ENCODE peak calls at places on chromosome 11, in nine cellular contexts. I, F, G, W, N, V, K, S and U are unnamed samples. For H3K4me1 and H3K9me3, the result is how much of the 10 kb centered on the place peaks cover.

GRCh38 chr11:44565746-44566558 is 489 bp downstream of the CD82 start:
- DNase-seq in I (no peak), F (no peak), G (no peak), W (no peak), N (no peak), V (no peak), K (peak), S (no peak), U (peak)

GRCh38 chr11:76657139-76657823 is 13.3 kb downstream of the LRRC32 start:
- DNase-seq in I (no peak), F (no peak), G (no peak), W (peak), N (no peak), V (no peak), K (no peak), S (peak), U (no peak)

GRCh38 chr11:131999084-131999483 is 628.7 kb downstream of the NTM start:
- DNase-seq in I (no peak), F (no peak), G (peak), W (no peak), N (no peak), V (no peak), K (no peak), S (no peak), U (no peak)

GRCh38 chr11:45925550-45925949 is 3.1 kb downstream of the LARGE2 start:
- DNase-seq in I (no peak), F (no peak), G (no peak), W (peak), N (no peak), V (no peak), K (no peak), S (no peak), U (no peak)

GRCh38 chr11:74989269-74989655 is 529 bp downstream of the NEU3 start:
- DNase-seq in I (no peak), F (peak), G (peak), W (no peak), N (no peak), V (peak), K (no peak), S (no peak), U (peak)

GRCh38 chr11:102568851-102569250 is 38.3 kb upstream of the MMP7 start:
- DNase-seq in I (no peak), F (no peak), G (no peak), W (no peak), N (no peak), V (no peak), K (no peak), S (no peak), U (no peak)

GRCh38 chr11:75921808-75922207 is 106.8 kb downstream of the UVRAG start:
- DNase-seq in I (no peak), F (no peak), G (no peak), W (no peak), N (no peak), V (no peak), K (no peak), S (no peak), U (no peak)

GRCh38 chr11:59463176-59463575 is 6.4 kb downstream of the OR4D6 start:
- DNase-seq in I (peak), F (peak), G (no peak), W (no peak), N (no peak), V (no peak), K (peak), S (no peak), U (no peak)

GRCh38 chr11:61019818-61020405 is 48.4 kb downstream of the CD6 start:
- DNase-seq in I (no peak), F (no peak), G (no peak), W (no peak), N (no peak), V (no peak), K (no peak), S (no peak), U (no peak)

GRCh38 chr11:59011672-59012071 is 72.4 kb downstream of the GLYATL1 start:
- DNase-seq in I (no peak), F (no peak), G (no peak), W (no peak), N (no peak), V (no peak), K (no peak), S (no peak), U (no peak)

GRCh38 chr11:6618117-6619020 is 853 bp downstream of the TPP1 start:
- DNase-seq in I (peak), F (peak), G (peak), W (peak), N (no peak), V (peak), K (peak), S (peak), U (peak)

GRCh38 chr11:64846998-64847666 is 2.7 kb upstream of the CDC42BPG start:
- DNase-seq in I (peak), F (peak), G (peak), W (peak), N (peak), V (peak), K (peak), S (peak), U (peak)

GRCh38 chr11:86715611-86716010 is 43.2 kb upstream of the ME3 start:
- DNase-seq in I (no peak), F (no peak), G (no peak), W (no peak), N (no peak), V (no peak), K (no peak), S (no peak), U (no peak)

GRCh38 chr11:29318134-29318845 is 698.5 kb downstream of the KCNA4 start:
- DNase-seq in I (no peak), F (peak), G (no peak), W (no peak), N (no peak), V (peak), K (no peak), S (no peak), U (no peak)

GRCh38 chr11:102840018-102840417 is 3.4 kb downstream of the MMP3 start:
- DNase-seq in I (no peak), F (no peak), G (no peak), W (no peak), N (no peak), V (no peak), K (no peak), S (no peak), U (no peak)

GRCh38 chr11:4072668-4073285 is 21.8 kb upstream of the RRM1 start:
- DNase-seq in I (peak), F (peak), G (peak), W (no peak), N (peak), V (peak), K (peak), S (peak), U (peak)

GRCh38 chr11:76257040-76257730 is 50.9 kb upstream of the WNT11 start:
- DNase-seq in I (no peak), F (no peak), G (no peak), W (no peak), N (no peak), V (no peak), K (no peak), S (no peak), U (no peak)

GRCh38 chr11:130068986-130069683 is 559 bp upstream of the APLP2 start:
- DNase-seq in I (peak), F (peak), G (peak), W (peak), N (peak), V (peak), K (peak), S (peak), U (peak)

GRCh38 chr11:133163463-133164419 is 368.6 kb downstream of the OPCML start:
- DNase-seq in I (no peak), F (peak), G (peak), W (no peak), N (no peak), V (peak), K (peak), S (no peak), U (peak)

GRCh38 chr11:45853616-45854219 is 6.4 kb downstream of the CRY2 start:
- DNase-seq in I (no peak), F (no peak), G (no peak), W (no peak), N (peak), V (no peak), K (peak), S (peak), U (no peak)

GRCh38 chr11:19979519-19979845 is 180.8 kb downstream of the DBX1 start:
- DNase-seq in I (no peak), F (no peak), G (no peak), W (no peak), N (no peak), V (no peak), K (no peak), S (no peak), U (no peak)
- H3K4me1 ChIP-seq in I (under half), F (under half), G (half or more), W (under half), N (under half), V (under half), K (under half), S (under half), U (under half)

DNA sequence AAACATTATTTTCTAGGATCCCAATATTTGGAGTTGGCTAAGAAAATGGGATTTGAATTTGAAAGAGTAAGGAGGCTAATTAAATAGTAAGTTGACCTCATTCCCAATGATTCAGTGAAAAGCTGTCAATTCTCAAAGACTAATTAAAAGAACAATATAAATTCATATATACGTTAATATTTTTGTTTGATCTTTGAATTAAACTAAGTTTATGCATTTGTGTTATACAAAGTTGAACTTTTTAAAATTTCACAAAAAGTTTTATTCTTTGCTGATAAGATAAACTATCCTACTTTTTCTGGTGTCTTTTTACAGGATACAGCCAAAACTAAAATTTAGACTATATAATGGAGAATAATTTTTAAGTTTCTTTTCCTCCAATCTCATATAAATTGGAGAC is at the start of gene OR5L1:
- DNase-seq in I (no peak), F (no peak), G (no peak), W (no peak), N (no peak), V (no peak), K (no peak), S (no peak), U (no peak)
- H3K9me3 ChIP-seq in I (under half), F (under half), G (under half), W (under half), N (under half), V (under half), K (under half), S (under half), U (under half)

GRCh38 chr11:73875840-73876239 is 806 bp downstream of the COA4 start:
- DNase-seq in I (peak), F (peak), G (peak), W (no peak), N (no peak), V (no peak), K (no peak), S (no peak), U (peak)
- H3K27ac ChIP-seq in I (peak), F (peak), G (peak), W (peak), N (peak), V (peak), K (peak), S (peak), U (peak)

GRCh38 chr11:540583-541432 is 3.5 kb downstream of the LRRC56 start:
- DNase-seq in I (no peak), F (no peak), G (peak), W (peak), N (no peak), V (no peak), K (no peak), S (no peak), U (no peak)
- H3K4me1 ChIP-seq in I (under half), F (under half), G (under half), W (under half), N (under half), V (under half), K (under half), S (under half), U (under half)

GRCh38 chr11:2641623-2642022 is 58.2 kb downstream of the KCNQ1OT1 start:
- DNase-seq in I (no peak), F (no peak), G (no peak), W (no peak), N (no peak), V (no peak), K (no peak), S (no peak), U (no peak)
- H3K9me3 ChIP-seq in I (under half), F (under half), G (half or more), W (under half), N (half or more), V (under half), K (half or more), S (half or more), U (under half)